ENCODE peak calls at places on chromosomes 16 and 17, in eight cellular contexts. B is progenitor cell of endocrine pancreas; J is CD4-positive, alpha-beta T cell; K is activated naive CD4-positive, alpha-beta T cell; Q is effector memory CD4-positive, alpha-beta T cell; H is H4; D is stimulated activated CD8-positive, alpha-beta memory T cell treated with anti-CD3 and anti-CD28 coated beads, Interleukin-4, amount 100 ng/mL, for 4 hours; A is lower leg skin. L is an unnamed sample.

GRCh38 chr17:8944748-8945147 is 20.8 kb downstream of the PIK3R5 start:
- DNase-seq in H (no peak), K (no peak), J (no peak), B (no peak), A (no peak), Q (no peak), D (no peak), L (no peak)

GRCh38 chr17:63433746-63434591 is 12.1 kb downstream of the CYB561 start:
- DNase-seq in H (peak), D (no peak), B (no peak), Q (no peak), K (no peak), J (no peak), A (peak), L (peak)

GRCh38 chr16:72791786-72792185 is 256.1 kb downstream of the ZFHX3 start:
- DNase-seq in D (no peak), J (no peak), K (no peak), A (no peak), B (no peak), Q (no peak), H (no peak), L (no peak)

GRCh38 chr16:66692341-66692740 is 4.2 kb downstream of the CMTM4 start:
- DNase-seq in A (no peak), D (no peak), B (no peak), Q (no peak), K (no peak), J (no peak), H (no peak), L (no peak)

GRCh38 chr17:32118835-32119234 is 23.5 kb upstream of the RHOT1 start:
- DNase-seq in Q (no peak), J (no peak), B (no peak), D (no peak), H (no peak), K (no peak), A (peak), L (no peak)

GRCh38 chr17:77772461-77772897 is 186.0 kb upstream of the TNRC6C start:
- DNase-seq in A (peak), J (peak), K (peak), H (peak), D (peak), B (peak), Q (peak), L (peak)

GRCh38 chr17:42403150-42403549 is 14.9 kb upstream of the STAT3 start:
- DNase-seq in B (no peak), K (no peak), J (peak), Q (no peak), H (no peak), A (no peak), D (no peak), L (no peak)

GRCh38 chr17:32515677-32516383 is 29.0 kb downstream of the CDK5R1 start:
- DNase-seq in H (no peak), D (no peak), Q (no peak), B (no peak), J (no peak), K (no peak), A (no peak), L (no peak)

GRCh38 chr17:45246861-45247428 is 14.9 kb downstream of the SPATA32 start:
- DNase-seq in Q (no peak), B (peak), J (peak), D (no peak), H (peak), K (no peak), A (no peak), L (no peak)

GRCh38 chr16:86337138-86337537 is 173.2 kb upstream of the FOXF1 start:
- DNase-seq in D (no peak), Q (no peak), K (no peak), H (no peak), B (no peak), A (no peak), J (no peak), L (no peak)

GRCh38 chr17:59505610-59506276 is 59.7 kb upstream of the DHX40 start:
- DNase-seq in Q (no peak), K (no peak), B (no peak), A (peak), H (no peak), J (no peak), D (no peak), L (no peak)

GRCh38 chr17:57152916-57153528 is 68.0 kb downstream of the AKAP1 start:
- DNase-seq in B (no peak), H (no peak), J (no peak), A (no peak), K (no peak), Q (no peak), D (no peak), L (no peak)

GRCh38 chr17:1083451-1084187 is 86.7 kb downstream of the TIMM22 start:
- DNase-seq in A (no peak), J (no peak), Q (no peak), B (no peak), K (no peak), D (no peak), H (no peak), L (no peak)

L was measured in tibial nerve.